ENCODE peak calls at places on chromosomes 11 and 22, in four cellular contexts. Y is NCI-H2029 treated with DMSO at 0.1 percent for 48 hours, G is BE2C, Q is hippocampal formation. H is an unnamed sample.

GRCh38 chr22:17706451-17706900 is 67.8 kb downstream of the BID start:
- DNase-seq in Q (peak; percentile 61), G (peak; percentile 46), Y (peak; percentile 76), H (peak; percentile 98)

GRCh38 chr11:9301720-9302119 is 12.7 kb downstream of the TMEM41B start:
- DNase-seq in G (no peak), Q (no peak), Y (no peak), H (no peak)

GRCh38 chr11:65459552-65459951 is 37.0 kb downstream of the NEAT1 start:
- DNase-seq in Y (no peak), G (no peak), Q (no peak), H (no peak)

GRCh38 chr22:40329466-40329865 is 16.8 kb upstream of the ADSL start:
- DNase-seq in G (no peak), Q (no peak), Y (no peak), H (no peak)

GRCh38 chr11:68692881-68693483 is 8.6 kb downstream of the GAL start:
- DNase-seq in Y (no peak), Q (no peak), G (no peak), H (no peak)

GRCh38 chr22:37560682-37561208 is 465 bp downstream of the CDC42EP1 start:
- DNase-seq in Q (no peak), Y (no peak), G (no peak), H (no peak)

GRCh38 chr22:17257091-17257490 is 37.9 kb upstream of the ADA2 start:
- DNase-seq in Y (no peak), Q (no peak), G (no peak), H (no peak)

GRCh38 chr11:96149743-96150555 is 193.0 kb downstream of the MAML2 start:
- DNase-seq in Y (no peak), G (no peak), Q (no peak), H (no peak)

GRCh38 chr11:104127828-104128227 is 36.1 kb downstream of the PDGFD start:
- DNase-seq in Q (no peak), Y (no peak), G (peak; percentile 8), H (peak; percentile 37)

GRCh38 chr11:68835749-68836148 is 6.0 kb downstream of the CPT1A start:
- DNase-seq in G (no peak), Q (no peak), Y (no peak), H (no peak)

GRCh38 chr11:18698341-18699268 is at the start of gene TMEM86A:
- DNase-seq in G (peak; percentile 87), Y (peak; percentile 39), Q (peak; percentile 85), H (peak; percentile 78)

GRCh38 chr11:9379046-9379445 is 5.4 kb upstream of the IPO7 start:
- DNase-seq in Y (no peak), Q (no peak), G (no peak), H (no peak)

GRCh38 chr22:31970490-31971444 is 26.4 kb downstream of the YWHAH start:
- DNase-seq in G (peak; percentile 88), Y (peak; percentile 55), Q (peak; percentile 41), H (peak; percentile 66)

GRCh38 chr22:32646476-32646875 is 155.0 kb upstream of the TIMP3 start:
- DNase-seq in G (no peak), Q (no peak), Y (no peak), H (no peak)

GRCh38 chr11:15370774-15371173 is 256.1 kb downstream of the INSC start:
- DNase-seq in Y (no peak), Q (no peak), G (no peak), H (no peak)

GRCh38 chr11:131534031-131534430 is 163.6 kb downstream of the NTM start:
- DNase-seq in Q (peak; percentile 84), Y (no peak), G (no peak), H (no peak)

GRCh38 chr11:124961972-124962609 is 8.1 kb downstream of the CCDC15 start:
- DNase-seq in G (no peak), Y (no peak), Q (peak; percentile 89), H (peak; percentile 80)

GRCh38 chr22:37304595-37305343 is 22.5 kb downstream of the CYTH4 start:
- DNase-seq in G (no peak), Q (no peak), Y (no peak), H (no peak)

GRCh38 chr11:130582994-130583393 is 134.5 kb downstream of the ADAMTS15 start:
- DNase-seq in G (no peak), Y (no peak), Q (no peak), H (no peak)

GRCh38 chr11:1406571-1407485 is 17.1 kb downstream of the BRSK2 start:
- DNase-seq in G (no peak), Q (no peak), Y (no peak), H (no peak)

GRCh38 chr11:64060861-64061444 is 25.2 kb downstream of the FLRT1 start:
- DNase-seq in G (peak; percentile 76), Y (no peak), Q (peak; percentile 17), H (no peak)

GRCh38 chr11:131951146-131951545 is 580.7 kb downstream of the NTM start:
- DNase-seq in G (no peak), Y (no peak), Q (no peak), H (no peak)

GRCh38 chr11:57131080-57131790 is 50.5 kb upstream of the LRRC55 start:
- DNase-seq in Y (no peak), Q (no peak), G (peak; percentile 38), H (no peak)

GRCh38 chr11:86277741-86278140 is 24.3 kb upstream of the HIKESHI start:
- DNase-seq in Q (no peak), G (no peak), Y (no peak), H (no peak)